ENCODE peak calls at places on chromosome 2, in four cellular contexts. S is iris pigment epithelial cell, H is IMR-90, A is H54. Q is an unnamed sample.
A peak's percentile ranks its signal among the peaks of the same experiment; 100 is the strongest.

GRCh38 chr2:46375566-46376125 is 78.4 kb downstream of the EPAS1 start:
- DNase-seq in S (no peak), H (no peak), A (no peak), Q (no peak)

GRCh38 chr2:155099784-155100183 is 401.3 kb downstream of the KCNJ3 start:
- DNase-seq in S (peak; percentile 15), H (no peak), A (peak; percentile 7), Q (no peak)

GRCh38 chr2:161983896-161984295 is 90.1 kb downstream of the DPP4 start:
- DNase-seq in S (peak; percentile 52), H (peak; percentile 86), A (no peak), Q (no peak)

GRCh38 chr2:111709321-111709720 is 174.7 kb downstream of the ANAPC1 start:
- DNase-seq in S (no peak), H (no peak), A (no peak), Q (no peak)

GRCh38 chr2:232345251-232345650 is 33.3 kb upstream of the ALPP start:
- DNase-seq in S (no peak), H (no peak), A (no peak), Q (no peak)

GRCh38 chr2:157875720-157876065 is 437 bp downstream of the ACVR1 start:
- DNase-seq in S (peak; percentile 49), H (no peak), A (no peak), Q (peak; percentile 52)

GRCh38 chr2:9213477-9214051 is 7.0 kb downstream of the ASAP2 start:
- DNase-seq in S (no peak), H (no peak), A (no peak), Q (no peak)

GRCh38 chr2:105545731-105546622 is 147.1 kb upstream of the FHL2 start:
- DNase-seq in S (peak; percentile 70), H (peak; percentile 62), A (peak; percentile 61), Q (peak; percentile 47)

GRCh38 chr2:144834954-144835633 is 315.2 kb upstream of the ZEB2 start:
- DNase-seq in S (peak; percentile 89), H (peak; percentile 88), A (no peak), Q (no peak)

GRCh38 chr2:69483024-69483423 is 45.8 kb upstream of the NFU1 start:
- DNase-seq in S (no peak), H (no peak), A (no peak), Q (no peak)

GRCh38 chr2:134175834-134176233 is 78.0 kb upstream of the MGAT5 start:
- DNase-seq in S (no peak), H (no peak), A (no peak), Q (no peak)

GRCh38 chr2:111884592-111884964 is 585 bp upstream of the ANAPC1 start:
- DNase-seq in S (no peak), H (no peak), A (no peak), Q (no peak)

GRCh38 chr2:102615620-102616436 is 3.5 kb upstream of the SLC9A2 start:
- DNase-seq in S (peak; percentile 75), H (peak; percentile 57), A (peak; percentile 46), Q (peak; percentile 43)

GRCh38 chr2:11655495-11655894 is 14.5 kb downstream of the NTSR2 start:
- DNase-seq in S (no peak), H (no peak), A (no peak), Q (no peak)

GRCh38 chr2:235658371-235659174 is 164.7 kb downstream of the AGAP1 start:
- DNase-seq in S (no peak), H (no peak), A (no peak), Q (no peak)

GRCh38 chr2:27799646-27800010 is 28.1 kb downstream of the MRPL33 start:
- DNase-seq in S (no peak), H (no peak), A (peak; percentile 34), Q (no peak)

GRCh38 chr2:12883911-12884310 is 167.2 kb downstream of the TRIB2 start:
- DNase-seq in S (peak; percentile 41), H (peak; percentile 36), A (no peak), Q (no peak)

GRCh38 chr2:134780977-134781376 is 57.4 kb upstream of the ACMSD start:
- DNase-seq in S (no peak), H (no peak), A (no peak), Q (no peak)